ENCODE peak calls at places on chromosomes 2 and 18, in seven cellular contexts. One of them, this sample, is unnamed.

GRCh38 chr2:145593991-145594702 is 1074.2 kb upstream of the ZEB2 start:
- DNase-seq in bronchial epithelial cell: peak
- DNase-seq in NCI-H345: no peak
- DNase-seq in DMS153: no peak
- DNase-seq in activated T-cell treated with anti-CD3 and anti-CD28 coated beads, Interleukin-2, amount 50 U/mL, for 4 hours: no peak
- DNase-seq in endothelial cell: no peak
- DNase-seq in NCI-H1092: no peak
- DNase-seq in this sample: peak

GRCh38 chr2:146661494-146662096 is 1183.2 kb upstream of the ACVR2A start:
- DNase-seq in bronchial epithelial cell: peak
- DNase-seq in NCI-H345: peak
- DNase-seq in DMS153: peak
- DNase-seq in activated T-cell treated with anti-CD3 and anti-CD28 coated beads, Interleukin-2, amount 50 U/mL, for 4 hours: no peak
- DNase-seq in endothelial cell: peak
- DNase-seq in NCI-H1092: no peak
- DNase-seq in this sample: peak

GRCh38 chr2:230600285-230600684 is 112.4 kb upstream of the CAB39 start:
- DNase-seq in bronchial epithelial cell: no peak
- DNase-seq in NCI-H345: no peak
- DNase-seq in DMS153: no peak
- DNase-seq in activated T-cell treated with anti-CD3 and anti-CD28 coated beads, Interleukin-2, amount 50 U/mL, for 4 hours: no peak
- DNase-seq in endothelial cell: no peak
- DNase-seq in NCI-H1092: no peak
- DNase-seq in this sample: no peak

GRCh38 chr18:3593381-3593903 is 143.5 kb downstream of the TGIF1 start:
- DNase-seq in bronchial epithelial cell: peak
- DNase-seq in NCI-H345: no peak
- DNase-seq in DMS153: peak
- DNase-seq in activated T-cell treated with anti-CD3 and anti-CD28 coated beads, Interleukin-2, amount 50 U/mL, for 4 hours: no peak
- DNase-seq in endothelial cell: peak
- DNase-seq in NCI-H1092: no peak
- DNase-seq in this sample: peak

GRCh38 chr2:200964498-200964897 is 1.0 kb upstream of the ORC2 start:
- DNase-seq in bronchial epithelial cell: no peak
- DNase-seq in NCI-H345: no peak
- DNase-seq in DMS153: no peak
- DNase-seq in activated T-cell treated with anti-CD3 and anti-CD28 coated beads, Interleukin-2, amount 50 U/mL, for 4 hours: no peak
- DNase-seq in endothelial cell: no peak
- DNase-seq in NCI-H1092: no peak
- DNase-seq in this sample: peak

GRCh38 chr2:46194856-46195255 is 102.4 kb upstream of the EPAS1 start:
- DNase-seq in bronchial epithelial cell: no peak
- DNase-seq in NCI-H345: no peak
- DNase-seq in DMS153: no peak
- DNase-seq in activated T-cell treated with anti-CD3 and anti-CD28 coated beads, Interleukin-2, amount 50 U/mL, for 4 hours: no peak
- DNase-seq in endothelial cell: no peak
- DNase-seq in NCI-H1092: no peak
- DNase-seq in this sample: no peak

GRCh38 chr18:8808001-8808400 is 102.6 kb downstream of the MTCL1 start:
- DNase-seq in bronchial epithelial cell: no peak
- DNase-seq in NCI-H345: no peak
- DNase-seq in DMS153: no peak
- DNase-seq in activated T-cell treated with anti-CD3 and anti-CD28 coated beads, Interleukin-2, amount 50 U/mL, for 4 hours: no peak
- DNase-seq in endothelial cell: no peak
- DNase-seq in NCI-H1092: no peak
- DNase-seq in this sample: no peak

GRCh38 chr18:75365837-75366236 is 61.7 kb downstream of the SMIM21 start:
- DNase-seq in bronchial epithelial cell: no peak
- DNase-seq in NCI-H345: no peak
- DNase-seq in DMS153: no peak
- DNase-seq in activated T-cell treated with anti-CD3 and anti-CD28 coated beads, Interleukin-2, amount 50 U/mL, for 4 hours: no peak
- DNase-seq in endothelial cell: no peak
- DNase-seq in NCI-H1092: no peak
- DNase-seq in this sample: no peak

GRCh38 chr18:7011142-7011541 is 106.5 kb downstream of the LAMA1 start:
- DNase-seq in bronchial epithelial cell: no peak
- DNase-seq in NCI-H345: no peak
- DNase-seq in DMS153: no peak
- DNase-seq in activated T-cell treated with anti-CD3 and anti-CD28 coated beads, Interleukin-2, amount 50 U/mL, for 4 hours: no peak
- DNase-seq in endothelial cell: no peak
- DNase-seq in NCI-H1092: no peak
- DNase-seq in this sample: no peak

GRCh38 chr2:82316573-82317371 is 2012.2 kb upstream of the LRRTM1 start:
- DNase-seq in bronchial epithelial cell: no peak
- DNase-seq in NCI-H345: peak
- DNase-seq in DMS153: peak
- DNase-seq in activated T-cell treated with anti-CD3 and anti-CD28 coated beads, Interleukin-2, amount 50 U/mL, for 4 hours: no peak
- DNase-seq in endothelial cell: no peak
- DNase-seq in NCI-H1092: peak
- DNase-seq in this sample: peak

GRCh38 chr2:20378891-20379519 is 28.4 kb upstream of the PUM2 start:
- DNase-seq in bronchial epithelial cell: peak
- DNase-seq in NCI-H345: peak
- DNase-seq in DMS153: peak
- DNase-seq in activated T-cell treated with anti-CD3 and anti-CD28 coated beads, Interleukin-2, amount 50 U/mL, for 4 hours: no peak
- DNase-seq in endothelial cell: peak
- DNase-seq in NCI-H1092: peak
- DNase-seq in this sample: peak

GRCh38 chr18:11989966-11990380 is 8.7 kb downstream of the IMPA2 start:
- DNase-seq in bronchial epithelial cell: no peak
- DNase-seq in NCI-H345: no peak
- DNase-seq in DMS153: no peak
- DNase-seq in activated T-cell treated with anti-CD3 and anti-CD28 coated beads, Interleukin-2, amount 50 U/mL, for 4 hours: no peak
- DNase-seq in endothelial cell: no peak
- DNase-seq in NCI-H1092: no peak
- DNase-seq in this sample: peak

GRCh38 chr2:68203587-68203986 is 45.9 kb downstream of the PNO1 start:
- DNase-seq in bronchial epithelial cell: no peak
- DNase-seq in NCI-H345: no peak
- DNase-seq in DMS153: no peak
- DNase-seq in activated T-cell treated with anti-CD3 and anti-CD28 coated beads, Interleukin-2, amount 50 U/mL, for 4 hours: no peak
- DNase-seq in endothelial cell: no peak
- DNase-seq in NCI-H1092: no peak
- DNase-seq in this sample: no peak

This sample was measured in DMS53.